ENCODE peak calls at places on chromosomes 11 and 22, in four cellular contexts. U, Y, Q and M are unnamed samples.

GRCh38 chr11:72012897-72013721 is 14.4 kb downstream of the IL18BP start:
- DNase-seq in U (no peak), Y (peak; percentile 74), Q (no peak), M (no peak)

GRCh38 chr11:12244156-12244555 is 133.2 kb upstream of the PARVA start:
- DNase-seq in U (no peak), Y (no peak), Q (no peak), M (no peak)

GRCh38 chr11:114762437-114762836 is 84.1 kb downstream of the NXPE2 start:
- DNase-seq in U (no peak), Y (peak; percentile 10), Q (peak; percentile 68), M (no peak)

GRCh38 chr22:22872722-22873708 is 14.6 kb upstream of the IGLL5 start:
- DNase-seq in U (no peak), Y (no peak), Q (no peak), M (peak; percentile 0)

GRCh38 chr22:45317551-45318167 is 7.9 kb downstream of the FAM118A start:
- DNase-seq in U (no peak), Y (peak; percentile 10), Q (no peak), M (no peak)

GRCh38 chr11:27468209-27468608 is 4.4 kb downstream of the LGR4 start:
- DNase-seq in U (no peak), Y (peak; percentile 68), Q (no peak), M (no peak)

GRCh38 chr11:118996926-118997626 is 862 bp upstream of the CENATAC start:
- DNase-seq in U (no peak), Y (no peak), Q (no peak), M (peak; percentile 26)

GRCh38 chr11:20647976-20648565 is 21.3 kb upstream of the NELL1 start:
- DNase-seq in U (peak; percentile 54), Y (peak; percentile 8), Q (peak; percentile 69), M (peak; percentile 33)